ENCODE peak calls at places on chromosome 11, in six cellular contexts. Q is heart left ventricle; K is CD4-positive, alpha-beta T cell; R is dorsolateral prefrontal cortex; N is IMR-90; M is body of pancreas. H is an unnamed sample. For H3K27me3, the result is how much of the 10 kb centered on the place peaks cover.

GRCh38 chr11:109264128-109264527 is 157.9 kb upstream of the C11orf87 start:
- DNase-seq in Q (no peak), K (no peak), R (no peak), N (no peak), M (no peak), H (no peak)

GRCh38 chr11:3157381-3158130 is 7.6 kb downstream of the OSBPL5 start:
- DNase-seq in Q (peak), K (no peak), R (no peak), N (no peak), M (no peak), H (no peak)

GRCh38 chr11:68396526-68396925 is 64.0 kb upstream of the PPP6R3 start:
- DNase-seq in Q (no peak), K (no peak), R (no peak), N (no peak), M (no peak), H (no peak)

GRCh38 chr11:102882389-102883024 is 7.7 kb upstream of the MMP12 start:
- DNase-seq in Q (no peak), K (no peak), R (no peak), N (peak), M (no peak), H (no peak)

GRCh38 chr11:131910491-131911387 is 540.3 kb downstream of the NTM start:
- DNase-seq in Q (no peak), K (no peak), R (peak), N (peak), M (no peak), H (no peak)

GRCh38 chr11:79067355-79067685 is 373.5 kb downstream of the TENM4 start:
- DNase-seq in Q (no peak), K (no peak), R (no peak), N (no peak), M (no peak), H (no peak)

GRCh38 chr11:59173080-59173963 is 1.4 kb downstream of the DTX4 start:
- DNase-seq in Q (peak), K (no peak), R (peak), N (peak), M (peak), H (no peak)

GRCh38 chr11:82505384-82505783 is 228.3 kb downstream of the FAM181B start:
- DNase-seq in Q (no peak), K (no peak), R (no peak), N (no peak), M (no peak), H (no peak)

GRCh38 chr11:9091044-9091936 is at the start of gene SCUBE2:
- DNase-seq in Q (no peak), K (no peak), R (no peak), N (no peak), M (no peak), H (no peak)

GRCh38 chr11:21465920-21466319 is 727.0 kb upstream of the ANO5 start:
- DNase-seq in Q (no peak), K (no peak), R (no peak), N (no peak), M (no peak), H (no peak)

GRCh38 chr11:113104390-113105251 is 143.4 kb downstream of the NCAM1 start:
- DNase-seq in Q (no peak), K (no peak), R (no peak), N (no peak), M (no peak), H (no peak)

GRCh38 chr11:131579932-131580387 is 209.5 kb downstream of the NTM start:
- DNase-seq in Q (no peak), K (no peak), R (peak), N (peak), M (no peak), H (no peak)

GRCh38 chr11:7532395-7532794 is 18.6 kb downstream of the PPFIBP2 start:
- DNase-seq in Q (no peak), K (no peak), R (no peak), N (no peak), M (no peak), H (no peak)

GRCh38 chr11:45887587-45887986 is 2.1 kb downstream of the MAPK8IP1 start:
- DNase-seq in Q (no peak), K (no peak), R (no peak), N (no peak), M (no peak), H (no peak)

GRCh38 chr11:1824221-1825038 is 10.4 kb upstream of the SYT8 start:
- DNase-seq in Q (no peak), K (no peak), R (no peak), N (no peak), M (no peak), H (no peak)

GRCh38 chr11:8366316-8366715 is 102.6 kb upstream of the LMO1 start:
- DNase-seq in Q (no peak), K (no peak), R (no peak), N (no peak), M (no peak), H (no peak)

GRCh38 chr11:6612816-6613136 is 760 bp upstream of the TAF10 start:
- DNase-seq in Q (no peak), K (peak), R (peak), N (no peak), M (peak), H (no peak)

GRCh38 chr11:123020968-123021367 is 39.3 kb upstream of the BSX start:
- DNase-seq in Q (no peak), K (no peak), R (peak), N (peak), M (no peak), H (peak)

GRCh38 chr11:98455500-98456186 is 565.1 kb upstream of the CNTN5 start:
- DNase-seq in Q (no peak), K (no peak), R (no peak), N (no peak), M (no peak), H (no peak)

GRCh38 chr11:32052218-32052617 is 38.7 kb upstream of the RCN1 start:
- DNase-seq in Q (no peak), K (peak), R (peak), N (peak), M (peak), H (peak)

GRCh38 chr11:115197031-115197430 is 307.2 kb downstream of the CADM1 start:
- DNase-seq in Q (no peak), K (no peak), R (no peak), N (no peak), M (no peak), H (no peak)

GRCh38 chr11:132263231-132263630 is 892.8 kb downstream of the NTM start:
- DNase-seq in Q (no peak), K (no peak), R (no peak), N (no peak), M (no peak), H (no peak)

GRCh38 chr11:121473064-121473777 is 20.5 kb upstream of the SORL1-AS1 start:
- DNase-seq in Q (no peak), K (no peak), R (no peak), N (peak), M (no peak), H (no peak)

GRCh38 chr11:100890779-100891178 is 203.7 kb downstream of the ARHGAP42 start:
- DNase-seq in Q (no peak), K (no peak), R (no peak), N (peak), M (no peak), H (no peak)

GRCh38 chr11:76135491-76135890 is 70.8 kb downstream of the WNT11 start:
- DNase-seq in Q (no peak), K (no peak), R (no peak), N (no peak), M (no peak), H (no peak)

GRCh38 chr11:4551346-4551979 is 6.5 kb downstream of the OR52M1 start:
- DNase-seq in Q (no peak), K (no peak), R (no peak), N (peak), M (no peak), H (no peak)

GRCh38 chr11:87290304-87290922 is 252.7 kb downstream of the TMEM135 start:
- DNase-seq in Q (no peak), K (no peak), R (no peak), N (peak), M (no peak), H (no peak)

GRCh38 chr11:133947298-133947905 is 9.4 kb downstream of the IGSF9B start:
- DNase-seq in Q (peak), K (peak), R (peak), N (peak), M (no peak), H (peak)

GRCh38 chr11:61834278-61835004 is 6.3 kb downstream of the FADS2 start:
- DNase-seq in Q (peak), K (peak), R (peak), N (peak), M (no peak), H (no peak)

GRCh38 chr11:3907590-3907989 is 52.1 kb downstream of the STIM1 start:
- DNase-seq in Q (no peak), K (no peak), R (no peak), N (no peak), M (no peak), H (no peak)

GRCh38 chr11:85795712-85796487 is 15.0 kb downstream of the SYTL2 start:
- DNase-seq in Q (no peak), K (no peak), R (no peak), N (no peak), M (no peak), H (no peak)
- H3K27ac ChIP-seq in Q (no peak), K (no peak), R (no peak), N (no peak), M (no peak), H (no peak)

GRCh38 chr11:17477084-17477333 is 364 bp upstream of the ABCC8 start:
- DNase-seq in Q (no peak), K (no peak), R (no peak), N (no peak), M (no peak), H (no peak)

GRCh38 chr11:17478064-17478463 is 1.4 kb upstream of the ABCC8 start:
- DNase-seq in Q (no peak), K (no peak), R (no peak), N (no peak), M (no peak), H (no peak)

GRCh38 chr11:17475666-17476316 is 854 bp downstream of the ABCC8 start:
- DNase-seq in Q (no peak), K (no peak), R (peak), N (no peak), M (no peak), H (no peak)

GRCh38 chr11:17477361-17477760 is 716 bp upstream of the ABCC8 start:
- DNase-seq in Q (no peak), K (no peak), R (no peak), N (no peak), M (no peak), H (no peak)

GRCh38 chr11:17476317-17477083 is at the start of gene ABCC8:
- DNase-seq in Q (no peak), K (no peak), R (peak), N (no peak), M (no peak), H (no peak)
- H3K27me3 ChIP-seq in Q (under half), K (under half), R (under half), N (under half), M (under half), H (under half)

GRCh38 chr11:118608268-118609214 is 1.1 kb downstream of the PHLDB1 start:
- DNase-seq in Q (peak), K (peak), R (peak), N (peak), M (peak), H (no peak)
- H3K27ac ChIP-seq in Q (peak), K (peak), R (peak), N (peak), M (peak), H (peak)

GRCh38 chr11:44308923-44309482 is 936 bp downstream of the ALX4 start:
- DNase-seq in Q (no peak), K (no peak), R (no peak), N (no peak), M (no peak), H (no peak)
- H3K27me3 ChIP-seq in Q (half or more), K (half or more), R (half or more), N (half or more), M (under half), H (under half)

GRCh38 chr11:12286606-12287005 is 90.8 kb upstream of the PARVA start:
- DNase-seq in Q (no peak), K (no peak), R (no peak), N (no peak), M (no peak), H (peak)
- H3K27ac ChIP-seq in Q (peak), K (no peak), R (no peak), N (peak), M (no peak), H (no peak)

GRCh38 chr11:70220920-70221319 is 17.8 kb downstream of the FADD start:
- DNase-seq in Q (no peak), K (no peak), R (no peak), N (peak), M (no peak), H (no peak)
- H3K27me3 ChIP-seq in Q (under half), K (under half), R (under half), N (under half), M (under half), H (under half)

GRCh38 chr11:130168105-130168504 is 8.5 kb downstream of the ST14 start:
- DNase-seq in Q (no peak), K (no peak), R (no peak), N (peak), M (no peak), H (no peak)

GRCh38 chr11:130164221-130164570 is 4.6 kb downstream of the ST14 start:
- DNase-seq in Q (no peak), K (no peak), R (no peak), N (no peak), M (no peak), H (no peak)

GRCh38 chr11:130163346-130164220 is 4.0 kb downstream of the ST14 start:
- DNase-seq in Q (no peak), K (no peak), R (no peak), N (no peak), M (peak), H (no peak)

GRCh38 chr11:130166457-130166784 is 6.8 kb downstream of the ST14 start:
- DNase-seq in Q (no peak), K (no peak), R (no peak), N (peak), M (no peak), H (no peak)

GRCh38 chr11:130165601-130166456 is 6.2 kb downstream of the ST14 start:
- DNase-seq in Q (peak), K (no peak), R (no peak), N (no peak), M (no peak), H (no peak)
- H3K27ac ChIP-seq in Q (no peak), K (no peak), R (no peak), N (peak), M (peak), H (peak)